ENCODE peak calls at places on chromosomes 2 and 18, in ten cellular contexts. X is stimulated activated naive CD8-positive, alpha-beta T cell treated with anti-CD3 and anti-CD28 coated beads, Interleukin-15, amount 100 ng/mL, for 72 hours; B is A549; H is CD4-positive, alpha-beta T cell; F is right cardiac atrium; A is activated CD4-positive, alpha-beta T cell treated with anti-CD3 and anti-CD28 coated beads for 36 hours; S is RWPE2; Z is activated CD8-positive, alpha-beta T cell treated with anti-CD3 and anti-CD28 coated beads, Interleukin-2, amount 10 ng/mL, durations not matched to agents 7 days and 5 days; R is omental fat pad; T is K562. G is an unnamed sample.

GRCh38 chr2:120450196-120450820 is 104.4 kb downstream of the INHBB start:
- ATAC-seq in X (no peak), F (no peak), A (no peak), S (no peak), H (no peak), T (no peak), R (no peak), Z (no peak), B (no peak), G (no peak)

GRCh38 chr2:168035458-168035857 is 211.9 kb downstream of the STK39 start:
- ATAC-seq in Z (no peak), R (no peak), F (no peak), H (no peak), B (no peak), X (peak), S (no peak), T (no peak), A (peak), G (peak)

GRCh38 chr18:51637881-51638280 is 440.4 kb upstream of the MEX3C start:
- ATAC-seq in S (no peak), R (no peak), H (no peak), F (no peak), X (no peak), Z (no peak), B (no peak), A (no peak), T (no peak), G (no peak)

GRCh38 chr18:79471048-79471447 is 75.3 kb downstream of the NFATC1 start:
- ATAC-seq in H (no peak), A (no peak), T (no peak), Z (no peak), F (no peak), R (no peak), X (no peak), S (no peak), B (no peak), G (no peak)

GRCh38 chr18:22066083-22066485 is 103.3 kb upstream of the GATA6 start:
- ATAC-seq in B (no peak), A (no peak), H (no peak), T (peak), R (no peak), Z (no peak), F (no peak), S (no peak), X (no peak), G (no peak)

GRCh38 chr2:29024882-29025430 is 43.9 kb downstream of the TOGARAM2 start:
- ATAC-seq in T (no peak), H (no peak), F (no peak), Z (no peak), S (no peak), R (no peak), B (no peak), X (no peak), A (peak), G (no peak)

GRCh38 chr2:240820607-240821428 is 799 bp upstream of the KIF1A start:
- ATAC-seq in F (peak), R (no peak), H (no peak), Z (peak), B (peak), X (peak), T (no peak), A (peak), S (peak), G (no peak)

GRCh38 chr2:72914226-72915075 is 2.9 kb upstream of the EMX1 start:
- ATAC-seq in R (no peak), A (no peak), B (no peak), Z (no peak), T (no peak), H (no peak), F (no peak), S (no peak), X (no peak), G (no peak)

GRCh38 chr18:35624140-35624539 is 42.6 kb downstream of the GALNT1 start:
- ATAC-seq in H (peak), T (no peak), X (peak), B (no peak), Z (peak), A (peak), F (no peak), S (no peak), R (no peak), G (peak)

GRCh38 chr2:15316370-15316814 is 244.7 kb downstream of the NBAS start:
- ATAC-seq in H (peak), R (no peak), X (peak), S (no peak), T (peak), F (no peak), A (peak), Z (no peak), B (no peak), G (no peak)

GRCh38 chr2:99643824-99644787 is 154.3 kb upstream of the REV1 start:
- ATAC-seq in Z (no peak), T (no peak), B (no peak), A (no peak), S (no peak), X (no peak), R (peak), H (no peak), F (peak), G (no peak)

GRCh38 chr2:185668710-185669109 is 69.9 kb upstream of the FSIP2 start:
- ATAC-seq in X (no peak), H (no peak), S (no peak), A (no peak), F (no peak), T (no peak), R (no peak), B (no peak), Z (no peak), G (no peak)

GRCh38 chr2:54772110-54772509 is 48.6 kb downstream of the EML6 start:
- ATAC-seq in F (no peak), H (no peak), A (no peak), B (no peak), T (no peak), X (no peak), Z (no peak), R (no peak), S (peak), G (no peak)

GRCh38 chr2:186575302-186575701 is 14.6 kb upstream of the ITGAV start:
- ATAC-seq in B (peak), A (peak), F (peak), S (peak), X (no peak), Z (no peak), T (peak), H (no peak), R (peak), G (peak)

GRCh38 chr2:42141687-42142475 is 27.3 kb upstream of the EML4 start:
- ATAC-seq in X (peak), S (peak), H (peak), B (peak), R (peak), F (peak), T (peak), A (peak), Z (peak), G (peak)

GRCh38 chr2:20457027-20457426 is 10.2 kb downstream of the RHOB start:
- ATAC-seq in Z (no peak), R (peak), F (no peak), A (peak), H (no peak), B (no peak), T (no peak), X (peak), S (no peak), G (peak)

GRCh38 chr18:3434685-3435084 is 15.3 kb upstream of the TGIF1 start:
- ATAC-seq in B (no peak), H (no peak), T (no peak), F (no peak), A (no peak), X (no peak), S (no peak), R (no peak), Z (no peak), G (no peak)

GRCh38 chr18:12258719-12259705 is 4.9 kb downstream of the CIDEA start:
- ATAC-seq in T (no peak), F (peak), B (no peak), R (peak), X (no peak), S (no peak), A (no peak), H (no peak), Z (no peak), G (peak)

GRCh38 chr2:47964722-47965434 is 58.6 kb upstream of the FBXO11 start:
- ATAC-seq in T (peak), B (peak), X (peak), S (peak), H (no peak), A (peak), Z (no peak), R (no peak), F (no peak), G (no peak)

GRCh38 chr2:62663443-62663842 is 42.1 kb upstream of the EHBP1 start:
- ATAC-seq in X (no peak), S (no peak), A (no peak), R (peak), Z (no peak), H (no peak), F (peak), B (no peak), T (no peak), G (no peak)

GRCh38 chr2:111120253-111121027 is at the start of gene BCL2L11:
- ATAC-seq in H (peak), A (peak), Z (peak), F (peak), B (peak), R (peak), X (peak), S (peak), T (peak), G (peak)

GRCh38 chr2:66433945-66434678 is 813 bp upstream of the MEIS1 start:
- ATAC-seq in F (peak), A (peak), H (no peak), Z (peak), T (peak), X (peak), S (peak), B (peak), R (peak), G (no peak)